ENCODE peak calls at places on chromosomes 6 and 20, in six cellular contexts. F is GM06990; T is CD4-positive, alpha-beta T cell; D is left ventricle myocardium inferior; I is D721Med; R is omental fat pad. J is an unnamed sample.

GRCh38 chr20:44235702-44236101 is 11.4 kb upstream of the GDAP1L1 start:
- DNase-seq in F (no peak), T (no peak), D (no peak), I (no peak), R (no peak), J (no peak)

GRCh38 chr6:3960754-3961361 is 111.7 kb downstream of the FAM50B start:
- DNase-seq in F (no peak), T (no peak), D (no peak), I (no peak), R (no peak), J (no peak)

GRCh38 chr6:46473866-46474265 is 17.4 kb downstream of the RCAN2 start:
- DNase-seq in F (no peak), T (no peak), D (no peak), I (no peak), R (no peak), J (no peak)

GRCh38 chr6:12246900-12247299 is 43.3 kb upstream of the EDN1 start:
- DNase-seq in F (no peak), T (no peak), D (no peak), I (no peak), R (no peak), J (no peak)

GRCh38 chr6:74320076-74320475 is 624.1 kb downstream of the CD109 start:
- DNase-seq in F (no peak), T (no peak), D (no peak), I (no peak), R (no peak), J (no peak)

GRCh38 chr6:161486903-161487531 is 213.2 kb upstream of the AGPAT4 start:
- DNase-seq in F (no peak), T (no peak), D (no peak), I (no peak), R (no peak), J (no peak)

GRCh38 chr6:36478051-36478526 is 35.3 kb downstream of the KCTD20 start:
- DNase-seq in F (no peak), T (no peak), D (no peak), I (no peak), R (no peak), J (no peak)

GRCh38 chr6:56528412-56528841 is 114.3 kb downstream of the DST start:
- DNase-seq in F (no peak), T (no peak), D (no peak), I (no peak), R (no peak), J (no peak)

DNA sequence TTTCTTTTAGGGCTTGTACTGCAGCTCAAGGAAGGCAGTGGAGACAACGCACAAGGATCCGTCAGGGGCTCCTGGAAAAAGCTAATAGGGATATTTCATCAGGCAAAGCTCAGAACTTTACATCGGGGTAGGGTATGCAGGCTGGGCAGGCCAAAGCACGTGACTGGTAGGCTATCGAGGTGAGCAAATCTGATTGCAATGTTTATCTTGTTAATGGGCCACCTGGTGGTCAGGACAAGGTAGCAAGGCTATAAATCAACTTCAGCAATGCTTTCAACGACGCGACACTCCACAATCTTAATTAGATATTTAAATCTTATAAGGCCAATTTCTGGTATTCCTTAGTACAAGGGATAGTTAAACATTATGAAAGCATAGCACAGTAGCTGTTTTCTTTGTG is 1302.8 kb upstream of the EYS start:
- DNase-seq in F (no peak), T (no peak), D (no peak), I (no peak), R (no peak), J (no peak)
- TF ChIP-seq CTCF in F (no peak), T (no peak), D (no peak), I (peak), R (no peak), J (peak)

GRCh38 chr20:2242678-2243077 is 53.1 kb upstream of the TGM3 start:
- DNase-seq in F (no peak), T (no peak), D (no peak), I (no peak), R (no peak), J (no peak)

GRCh38 chr20:2245637-2246036 is 50.2 kb upstream of the TGM3 start:
- DNase-seq in F (no peak), T (no peak), D (no peak), I (no peak), R (no peak), J (no peak)

GRCh38 chr20:2246081-2246491 is 49.7 kb upstream of the TGM3 start:
- DNase-seq in F (no peak), T (no peak), D (no peak), I (no peak), R (no peak), J (no peak)

GRCh38 chr20:2244523-2244922 is 51.3 kb upstream of the TGM3 start:
- DNase-seq in F (no peak), T (no peak), D (no peak), I (no peak), R (no peak), J (no peak)

GRCh38 chr20:2244993-2245392 is 50.8 kb upstream of the TGM3 start:
- DNase-seq in F (no peak), T (no peak), D (no peak), I (no peak), R (no peak), J (no peak)
- TF ChIP-seq CTCF in F (no peak), T (no peak), D (no peak), I (peak), R (no peak), J (peak)

GRCh38 chr6:30101939-30102700 is 10.8 kb downstream of the TRIM31 start:
- DNase-seq in F (peak), T (peak), D (peak), I (peak), R (peak), J (peak)
- TF ChIP-seq CTCF in F (peak), T (no peak), D (peak), I (no peak), R (no peak), J (peak)

GRCh38 chr6:131265939-131266338 is 130.7 kb downstream of the AKAP7 start:
- DNase-seq in F (no peak), T (no peak), D (no peak), I (no peak), R (no peak), J (no peak)

GRCh38 chr6:131258010-131258652 is 122.9 kb downstream of the AKAP7 start:
- DNase-seq in F (no peak), T (no peak), D (no peak), I (no peak), R (no peak), J (no peak)

GRCh38 chr6:131257104-131257503 is 121.8 kb downstream of the AKAP7 start:
- DNase-seq in F (no peak), T (no peak), D (no peak), I (no peak), R (no peak), J (no peak)

GRCh38 chr6:131258816-131259476 is 123.7 kb downstream of the AKAP7 start:
- DNase-seq in F (no peak), T (no peak), D (no peak), I (no peak), R (no peak), J (no peak)

GRCh38 chr6:131262060-131262459 is 126.8 kb downstream of the AKAP7 start:
- DNase-seq in F (no peak), T (no peak), D (no peak), I (no peak), R (no peak), J (no peak)
- TF ChIP-seq CTCF in F (no peak), T (no peak), D (no peak), I (peak), R (no peak), J (no peak)

GRCh38 chr6:160222491-160222890 is 36.1 kb downstream of the SLC22A2 start:
- DNase-seq in F (no peak), T (no peak), D (no peak), I (no peak), R (no peak), J (no peak)

GRCh38 chr6:160224599-160225237 is 33.9 kb downstream of the SLC22A2 start:
- DNase-seq in F (no peak), T (no peak), D (no peak), I (no peak), R (no peak), J (no peak)

GRCh38 chr6:160217863-160218262 is 40.8 kb downstream of the SLC22A2 start:
- DNase-seq in F (no peak), T (no peak), D (no peak), I (no peak), R (no peak), J (no peak)

GRCh38 chr6:160221918-160222317 is 36.7 kb downstream of the SLC22A2 start:
- DNase-seq in F (no peak), T (no peak), D (no peak), I (no peak), R (no peak), J (no peak)

DNA sequence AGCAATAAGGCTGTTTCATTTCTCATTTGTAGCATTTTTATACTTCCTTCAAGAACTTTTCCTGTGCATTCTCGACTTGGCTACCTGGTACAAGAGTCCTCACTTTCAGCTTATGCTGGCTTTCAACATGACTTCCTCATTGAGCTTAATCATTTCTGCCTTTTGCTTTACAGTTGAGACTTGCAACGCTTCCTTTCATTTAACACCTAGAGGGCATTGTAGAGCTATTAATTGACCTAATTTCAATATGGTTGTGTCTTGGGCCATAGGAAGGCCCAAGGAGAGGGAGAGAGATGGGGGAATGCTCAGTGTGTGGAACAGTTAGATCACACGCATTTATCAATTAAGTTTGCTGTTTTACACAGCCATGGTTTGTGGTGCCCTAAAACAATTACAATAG is 37.2 kb downstream of the SLC22A2 start:
- DNase-seq in F (no peak), T (no peak), D (no peak), I (no peak), R (no peak), J (no peak)
- TF ChIP-seq CTCF in F (peak), T (no peak), D (no peak), I (peak), R (no peak), J (no peak)

DNA sequence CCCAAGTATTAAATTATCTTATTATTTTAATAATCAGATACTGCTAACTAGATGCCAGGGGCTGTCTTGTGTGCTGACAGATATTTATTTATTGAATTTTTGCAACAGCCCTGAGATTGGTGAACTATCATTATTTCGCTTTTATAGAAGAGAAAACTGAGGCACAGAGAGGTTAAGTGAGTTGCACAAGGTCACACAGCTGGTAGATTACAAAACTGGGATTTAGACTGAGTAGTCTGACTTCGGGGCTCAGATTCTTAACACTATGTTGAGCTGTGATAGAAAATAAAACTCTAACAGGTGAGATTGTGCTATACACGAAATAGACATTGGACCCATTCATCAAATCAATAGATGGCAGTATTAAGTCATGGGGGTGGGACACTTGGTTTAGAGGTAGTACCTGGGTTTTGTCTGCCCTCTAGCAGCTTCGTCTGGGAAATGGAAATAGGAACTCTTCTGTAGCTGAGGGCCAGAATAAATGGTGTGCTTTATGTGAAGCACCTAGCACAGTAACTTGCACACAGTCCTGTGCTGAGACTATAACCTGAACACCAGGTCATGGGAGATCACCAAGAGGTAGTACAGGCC is 113.4 kb downstream of the B3GAT2 start:
- DNase-seq in F (no peak), T (no peak), D (no peak), I (no peak), R (no peak), J (no peak)
- TF ChIP-seq CTCF in F (peak), T (no peak), D (no peak), I (peak), R (no peak), J (no peak)

GRCh38 chr20:37915434-37915787 is 12.5 kb downstream of the VSTM2L start:
- DNase-seq in F (no peak), T (no peak), D (no peak), I (no peak), R (no peak), J (no peak)

GRCh38 chr20:37913563-37914366 is 10.8 kb downstream of the VSTM2L start:
- DNase-seq in F (no peak), T (no peak), D (no peak), I (no peak), R (no peak), J (no peak)

GRCh38 chr20:37914367-37914671 is 11.4 kb downstream of the VSTM2L start:
- DNase-seq in F (no peak), T (no peak), D (no peak), I (no peak), R (no peak), J (no peak)

GRCh38 chr20:37915800-37916570 is 13.1 kb downstream of the VSTM2L start:
- DNase-seq in F (no peak), T (no peak), D (peak), I (no peak), R (no peak), J (no peak)

GRCh38 chr20:37914672-37915433 is 11.9 kb downstream of the VSTM2L start:
- DNase-seq in F (peak), T (peak), D (no peak), I (no peak), R (no peak), J (peak)
- TF ChIP-seq CTCF in F (no peak), T (no peak), D (no peak), I (no peak), R (no peak), J (no peak)

DNA sequence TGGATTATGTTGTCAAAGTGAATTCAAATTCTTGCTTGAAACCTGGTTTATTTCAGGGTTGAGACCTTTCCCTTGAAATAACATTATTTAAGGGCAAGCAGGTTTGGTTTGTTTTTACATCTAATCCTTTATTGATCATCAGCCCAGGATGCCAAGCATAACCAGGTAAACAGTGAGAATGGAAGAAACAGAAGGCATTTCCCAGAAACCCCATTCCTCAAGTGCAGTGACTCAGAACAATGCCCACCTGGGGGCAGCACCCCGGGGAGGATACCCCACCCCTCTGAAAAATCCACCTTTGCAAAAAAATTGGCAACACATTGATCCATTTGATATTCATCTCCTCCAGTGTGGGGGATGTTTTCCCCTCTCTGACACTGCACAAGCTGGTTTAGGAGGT is 32.5 kb downstream of the POFUT1 start:
- DNase-seq in F (no peak), T (no peak), D (no peak), I (no peak), R (no peak), J (peak)
- TF ChIP-seq CTCF in F (peak), T (no peak), D (no peak), I (peak), R (no peak), J (peak)

DNA sequence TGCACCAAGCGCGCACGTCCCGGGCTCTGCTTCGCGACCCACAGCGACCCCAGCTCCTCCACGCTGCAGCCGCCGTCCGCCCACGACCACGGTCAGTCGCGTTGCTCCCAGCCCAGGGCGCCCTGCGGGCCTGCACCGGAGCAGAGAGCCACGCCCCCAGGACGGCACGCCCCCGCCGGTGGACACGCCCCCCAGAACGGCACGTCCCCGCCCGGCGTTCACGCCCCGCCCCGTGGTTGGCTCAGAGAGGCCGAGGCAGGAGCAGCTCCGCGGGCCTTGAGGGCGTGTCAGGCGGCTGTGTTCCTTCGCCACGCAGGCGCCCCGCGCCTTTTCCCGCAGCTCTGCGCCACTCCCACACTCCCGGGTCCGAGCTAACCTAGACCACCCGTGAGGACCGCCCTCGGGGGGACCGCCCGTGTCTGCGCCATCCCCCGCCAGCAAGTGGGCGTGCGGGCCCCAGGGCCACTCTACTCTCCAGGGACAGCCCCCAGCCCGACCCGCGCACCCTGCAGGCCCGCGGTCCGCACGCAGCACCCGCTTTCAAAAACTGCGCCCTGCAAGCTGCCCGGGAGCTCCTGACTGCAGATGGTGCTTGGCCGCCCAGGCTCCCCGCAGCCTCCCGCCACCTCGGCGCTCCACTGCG is at the start of gene RNASET2:
- DNase-seq in F (peak), T (peak), D (peak), I (peak), R (peak), J (peak)
- TF ChIP-seq CTCF in F (no peak), T (no peak), D (no peak), I (no peak), R (no peak), J (no peak)

GRCh38 chr20:38550274-38550673 is 30.7 kb upstream of the ADIG start:
- DNase-seq in F (no peak), T (no peak), D (no peak), I (no peak), R (no peak), J (no peak)
- TF ChIP-seq CTCF in F (peak), T (no peak), D (no peak), I (no peak), R (no peak), J (peak)